ENCODE peak calls at places on chromosomes 11 and 22, in seven cellular contexts. One of them, this sample, is unnamed.

GRCh38 chr11:108654994-108655631 is 9.8 kb upstream of the DDX10 start:
- DNase-seq in neuronal stem cell: no peak
- DNase-seq in mesenchymal stem cell: peak
- DNase-seq in H9: no peak
- DNase-seq in trophoblast cell: peak
- DNase-seq in IMR-90: peak
- DNase-seq in H1: no peak
- DNase-seq in this sample: peak

GRCh38 chr11:6667733-6668374 is 12.2 kb upstream of the DCHS1 start:
- DNase-seq in neuronal stem cell: no peak
- DNase-seq in mesenchymal stem cell: peak
- DNase-seq in H9: no peak
- DNase-seq in trophoblast cell: peak
- DNase-seq in IMR-90: peak
- DNase-seq in H1: no peak
- DNase-seq in this sample: peak

GRCh38 chr22:35904752-35905151 is 123.9 kb downstream of the RBFOX2 start:
- DNase-seq in neuronal stem cell: no peak
- DNase-seq in mesenchymal stem cell: no peak
- DNase-seq in H9: no peak
- DNase-seq in trophoblast cell: no peak
- DNase-seq in IMR-90: no peak
- DNase-seq in H1: no peak
- DNase-seq in this sample: no peak

GRCh38 chr11:73381589-73381988 is 5.4 kb downstream of the RELT start:
- DNase-seq in neuronal stem cell: no peak
- DNase-seq in mesenchymal stem cell: no peak
- DNase-seq in H9: no peak
- DNase-seq in trophoblast cell: no peak
- DNase-seq in IMR-90: no peak
- DNase-seq in H1: no peak
- DNase-seq in this sample: no peak

GRCh38 chr11:15744693-15745092 is 611.7 kb downstream of the SOX6 start:
- DNase-seq in neuronal stem cell: no peak
- DNase-seq in mesenchymal stem cell: no peak
- DNase-seq in H9: no peak
- DNase-seq in trophoblast cell: no peak
- DNase-seq in IMR-90: no peak
- DNase-seq in H1: no peak
- DNase-seq in this sample: no peak

GRCh38 chr11:111996129-111996528 is 29.1 kb upstream of the DLAT start:
- DNase-seq in neuronal stem cell: no peak
- DNase-seq in mesenchymal stem cell: no peak
- DNase-seq in H9: no peak
- DNase-seq in trophoblast cell: no peak
- DNase-seq in IMR-90: no peak
- DNase-seq in H1: no peak
- DNase-seq in this sample: no peak

GRCh38 chr22:32810241-32811133 is 9.0 kb downstream of the TIMP3 start:
- DNase-seq in neuronal stem cell: no peak
- DNase-seq in mesenchymal stem cell: no peak
- DNase-seq in H9: peak
- DNase-seq in trophoblast cell: peak
- DNase-seq in IMR-90: peak
- DNase-seq in H1: no peak
- DNase-seq in this sample: peak

GRCh38 chr11:79413258-79413657 is 27.6 kb downstream of the TENM4 start:
- DNase-seq in neuronal stem cell: peak
- DNase-seq in mesenchymal stem cell: peak
- DNase-seq in H9: peak
- DNase-seq in trophoblast cell: no peak
- DNase-seq in IMR-90: peak
- DNase-seq in H1: no peak
- DNase-seq in this sample: peak

GRCh38 chr11:105693075-105693474 is 83.2 kb downstream of the GRIA4 start:
- DNase-seq in neuronal stem cell: no peak
- DNase-seq in mesenchymal stem cell: peak
- DNase-seq in H9: no peak
- DNase-seq in trophoblast cell: peak
- DNase-seq in IMR-90: no peak
- DNase-seq in H1: no peak
- DNase-seq in this sample: no peak

GRCh38 chr22:35330258-35330861 is 30.7 kb downstream of the TOM1 start:
- DNase-seq in neuronal stem cell: no peak
- DNase-seq in mesenchymal stem cell: peak
- DNase-seq in H9: no peak
- DNase-seq in trophoblast cell: peak
- DNase-seq in IMR-90: peak
- DNase-seq in H1: no peak
- DNase-seq in this sample: no peak

GRCh38 chr11:27201454-27202302 is 161.1 kb downstream of the BBOX1 start:
- DNase-seq in neuronal stem cell: no peak
- DNase-seq in mesenchymal stem cell: peak
- DNase-seq in H9: no peak
- DNase-seq in trophoblast cell: peak
- DNase-seq in IMR-90: peak
- DNase-seq in H1: no peak
- DNase-seq in this sample: no peak

GRCh38 chr22:44181033-44181911 is 547 bp downstream of the PARVG start:
- DNase-seq in neuronal stem cell: no peak
- DNase-seq in mesenchymal stem cell: no peak
- DNase-seq in H9: no peak
- DNase-seq in trophoblast cell: peak
- DNase-seq in IMR-90: no peak
- DNase-seq in H1: no peak
- DNase-seq in this sample: no peak

GRCh38 chr22:36658900-36659299 is 44.7 kb downstream of the CACNG2 start:
- DNase-seq in neuronal stem cell: no peak
- DNase-seq in mesenchymal stem cell: no peak
- DNase-seq in H9: no peak
- DNase-seq in trophoblast cell: no peak
- DNase-seq in IMR-90: no peak
- DNase-seq in H1: no peak
- DNase-seq in this sample: no peak

GRCh38 chr22:46967445-46968358 is 205.3 kb downstream of the TBC1D22A start:
- DNase-seq in neuronal stem cell: no peak
- DNase-seq in mesenchymal stem cell: no peak
- DNase-seq in H9: no peak
- DNase-seq in trophoblast cell: no peak
- DNase-seq in IMR-90: no peak
- DNase-seq in H1: no peak
- DNase-seq in this sample: peak

GRCh38 chr22:23888615-23889401 is 5.4 kb upstream of the MIF start:
- DNase-seq in neuronal stem cell: no peak
- DNase-seq in mesenchymal stem cell: peak
- DNase-seq in H9: no peak
- DNase-seq in trophoblast cell: no peak
- DNase-seq in IMR-90: peak
- DNase-seq in H1: no peak
- DNase-seq in this sample: peak

GRCh38 chr22:30655532-30655931 is 12.1 kb downstream of the DUSP18 start:
- DNase-seq in neuronal stem cell: no peak
- DNase-seq in mesenchymal stem cell: no peak
- DNase-seq in H9: peak
- DNase-seq in trophoblast cell: no peak
- DNase-seq in IMR-90: no peak
- DNase-seq in H1: no peak
- DNase-seq in this sample: peak

GRCh38 chr11:125955856-125956255 is 10.0 kb downstream of the VSIG10L2 start:
- DNase-seq in neuronal stem cell: no peak
- DNase-seq in mesenchymal stem cell: no peak
- DNase-seq in H9: no peak
- DNase-seq in trophoblast cell: no peak
- DNase-seq in IMR-90: no peak
- DNase-seq in H1: no peak
- DNase-seq in this sample: no peak

GRCh38 chr11:63837027-63837688 is 1.8 kb upstream of the MARK2 start:
- DNase-seq in neuronal stem cell: peak
- DNase-seq in mesenchymal stem cell: peak
- DNase-seq in H9: peak
- DNase-seq in trophoblast cell: peak
- DNase-seq in IMR-90: peak
- DNase-seq in H1: no peak
- DNase-seq in this sample: peak

GRCh38 chr11:76209956-76210885 is 3.9 kb upstream of the WNT11 start:
- DNase-seq in neuronal stem cell: peak
- DNase-seq in mesenchymal stem cell: peak
- DNase-seq in H9: no peak
- DNase-seq in trophoblast cell: peak
- DNase-seq in IMR-90: peak
- DNase-seq in H1: no peak
- DNase-seq in this sample: peak

GRCh38 chr11:69465236-69466000 is 16.0 kb upstream of the LINC01488 start:
- DNase-seq in neuronal stem cell: no peak
- DNase-seq in mesenchymal stem cell: no peak
- DNase-seq in H9: no peak
- DNase-seq in trophoblast cell: no peak
- DNase-seq in IMR-90: no peak
- DNase-seq in H1: no peak
- DNase-seq in this sample: no peak

GRCh38 chr11:130675456-130675855 is 227.0 kb downstream of the ADAMTS15 start:
- DNase-seq in neuronal stem cell: no peak
- DNase-seq in mesenchymal stem cell: peak
- DNase-seq in H9: no peak
- DNase-seq in trophoblast cell: no peak
- DNase-seq in IMR-90: peak
- DNase-seq in H1: no peak
- DNase-seq in this sample: no peak

GRCh38 chr11:69463181-69463891 is 18.1 kb upstream of the LINC01488 start:
- DNase-seq in neuronal stem cell: no peak
- DNase-seq in mesenchymal stem cell: peak
- DNase-seq in H9: no peak
- DNase-seq in trophoblast cell: no peak
- DNase-seq in IMR-90: peak
- DNase-seq in H1: no peak
- DNase-seq in this sample: peak

DNA sequence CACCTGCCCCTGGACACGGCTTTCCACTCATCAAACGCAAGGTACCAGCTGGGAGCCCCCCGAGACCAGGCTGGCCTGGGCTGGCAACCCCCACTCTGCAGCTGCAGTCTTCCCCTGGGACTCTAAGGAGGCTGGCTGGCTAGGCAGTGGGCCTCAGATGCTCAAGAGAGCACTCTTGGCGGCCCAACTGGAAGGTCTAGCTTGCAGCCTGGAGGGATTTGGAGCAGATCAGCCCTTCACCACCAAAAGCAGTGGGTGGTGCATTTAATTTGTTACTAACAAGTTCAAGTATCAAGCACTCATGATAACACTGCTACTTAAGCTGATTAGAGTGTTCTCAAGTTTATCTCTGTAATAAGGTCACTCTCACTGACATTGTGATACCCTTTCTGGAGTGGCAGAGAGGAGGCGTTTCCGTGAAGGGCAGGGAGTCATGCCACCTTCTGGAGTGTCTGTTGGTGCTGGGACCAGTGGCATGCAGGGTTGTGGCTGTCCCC is 21.5 kb downstream of the C22orf23 start:
- DNase-seq in neuronal stem cell: no peak
- DNase-seq in mesenchymal stem cell: no peak
- DNase-seq in H9: no peak
- DNase-seq in trophoblast cell: no peak
- DNase-seq in IMR-90: no peak
- DNase-seq in H1: no peak
- DNase-seq in this sample: peak
- H3K9ac ChIP-seq in neuronal stem cell: no peak
- H3K9ac ChIP-seq in mesenchymal stem cell: peak
- H3K9ac ChIP-seq in H9: no peak
- H3K9ac ChIP-seq in trophoblast cell: no peak
- H3K9ac ChIP-seq in IMR-90: no peak
- H3K9ac ChIP-seq in H1: no peak
- H3K9ac ChIP-seq in this sample: no peak

DNA sequence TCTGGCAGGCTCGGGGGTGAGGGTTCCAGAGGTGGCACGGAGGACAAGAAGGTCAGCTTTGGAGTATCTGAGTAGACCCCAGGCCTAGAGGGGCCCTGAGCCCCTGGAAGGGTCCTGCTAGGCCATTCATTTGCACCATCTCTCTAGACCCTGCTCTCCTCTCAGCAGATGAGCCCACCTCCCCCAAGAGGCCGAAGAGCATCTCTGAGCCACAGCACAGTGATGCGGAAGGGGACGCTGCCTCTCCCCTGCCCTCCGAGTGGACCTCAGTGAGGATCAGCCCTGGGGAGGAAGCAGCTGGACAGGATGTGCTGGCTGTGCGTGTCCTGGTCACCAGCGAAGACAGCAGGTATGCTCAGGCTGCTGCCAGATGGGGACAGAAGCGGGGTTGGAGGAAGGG is 101.6 kb upstream of the PARVA start:
- DNase-seq in neuronal stem cell: no peak
- DNase-seq in mesenchymal stem cell: no peak
- DNase-seq in H9: peak
- DNase-seq in trophoblast cell: no peak
- DNase-seq in IMR-90: no peak
- DNase-seq in H1: no peak
- DNase-seq in this sample: no peak
- H3K23ac ChIP-seq in neuronal stem cell: no peak
- H3K23ac ChIP-seq in mesenchymal stem cell: no peak
- H3K23ac ChIP-seq in H9: no peak
- H3K23ac ChIP-seq in trophoblast cell: no peak
- H3K23ac ChIP-seq in IMR-90: no peak
- H3K23ac ChIP-seq in H1: no peak
- H3K23ac ChIP-seq in this sample: no peak

DNA sequence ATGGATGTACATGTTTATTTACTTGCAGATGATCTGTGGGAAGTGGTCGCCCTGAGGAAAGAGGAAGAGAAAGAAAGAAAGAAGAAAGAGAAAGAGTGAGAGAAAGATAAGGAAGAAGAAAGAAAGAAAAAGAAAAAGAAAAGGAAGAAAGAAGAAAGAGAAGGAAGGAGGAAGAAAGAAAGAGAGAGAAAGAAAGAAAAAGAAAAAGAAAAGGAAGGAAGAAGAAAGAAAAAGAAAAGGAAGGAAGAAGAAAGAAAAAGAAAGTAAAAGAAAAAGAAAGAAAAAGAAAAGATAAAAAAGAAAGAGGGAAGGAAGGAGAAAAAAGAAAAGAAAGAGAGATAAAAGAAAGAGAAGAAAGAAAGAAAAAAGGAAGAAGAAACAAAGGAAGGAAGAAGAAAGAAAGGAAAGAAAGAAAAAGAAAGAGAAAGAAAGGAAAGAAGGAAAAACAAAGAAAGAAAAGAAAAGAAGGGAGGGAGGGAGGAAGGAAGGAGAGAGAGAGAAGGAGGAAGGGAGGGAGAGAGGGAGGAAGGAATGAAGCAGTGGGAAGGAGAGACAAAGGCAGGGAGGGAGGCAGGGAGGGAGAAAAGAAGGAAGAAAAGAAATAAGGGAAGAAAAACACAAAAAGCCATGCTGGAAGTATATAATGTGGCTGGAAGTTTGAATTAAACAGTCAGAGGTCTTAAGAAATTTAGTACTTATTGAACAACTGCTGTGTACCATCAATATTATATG is 976.6 kb downstream of the FAM181B start:
- DNase-seq in neuronal stem cell: no peak
- DNase-seq in mesenchymal stem cell: no peak
- DNase-seq in H9: no peak
- DNase-seq in trophoblast cell: no peak
- DNase-seq in IMR-90: no peak
- DNase-seq in H1: no peak
- DNase-seq in this sample: no peak
- H3K9ac ChIP-seq in neuronal stem cell: no peak
- H3K9ac ChIP-seq in mesenchymal stem cell: no peak
- H3K9ac ChIP-seq in H9: no peak
- H3K9ac ChIP-seq in trophoblast cell: no peak
- H3K9ac ChIP-seq in IMR-90: no peak
- H3K9ac ChIP-seq in H1: no peak
- H3K9ac ChIP-seq in this sample: no peak

GRCh38 chr11:97702948-97703347 is 1313.1 kb downstream of the JRKL start:
- DNase-seq in neuronal stem cell: no peak
- DNase-seq in mesenchymal stem cell: no peak
- DNase-seq in H9: no peak
- DNase-seq in trophoblast cell: no peak
- DNase-seq in IMR-90: no peak
- DNase-seq in H1: no peak
- DNase-seq in this sample: no peak
- H3K23ac ChIP-seq in neuronal stem cell: no peak
- H3K23ac ChIP-seq in mesenchymal stem cell: no peak
- H3K23ac ChIP-seq in H9: no peak
- H3K23ac ChIP-seq in trophoblast cell: no peak
- H3K23ac ChIP-seq in IMR-90: no peak
- H3K23ac ChIP-seq in H1: no peak
- H3K23ac ChIP-seq in this sample: no peak

This sample was measured in mesendoderm.